ENCODE peak calls at places on chromosome 3, in four cellular contexts. W is HEK293T, E is IMR-90, H is HepG2. V is an unnamed sample.

GRCh38 chr3:178137206-178137605 is 399.0 kb upstream of the KCNMB2 start:
- DNase-seq in W (no peak), E (peak; percentile 10), H (no peak), V (no peak)

GRCh38 chr3:40920041-40920440 is 279.3 kb upstream of the CTNNB1 start:
- DNase-seq in H (no peak), E (no peak), W (no peak), V (peak; percentile 19)

GRCh38 chr3:20846792-20847191 is 660.8 kb upstream of the SGO1 start:
- DNase-seq in H (peak; percentile 24), E (no peak), W (no peak), V (no peak)

GRCh38 chr3:55189359-55189801 is 261.5 kb upstream of the LRTM1 start:
- DNase-seq in H (no peak), W (no peak), E (peak; percentile 78), V (no peak)

GRCh38 chr3:127536818-127537810 is 53.4 kb downstream of the TPRA1 start:
- DNase-seq in E (no peak), W (no peak), H (no peak), V (no peak)

GRCh38 chr3:63202529-63202928 is 75.6 kb upstream of the SYNPR start:
- DNase-seq in E (no peak), W (no peak), H (no peak), V (no peak)

GRCh38 chr3:156106721-156107373 is 13.5 kb upstream of the KCNAB1 start:
- DNase-seq in H (no peak), W (peak; percentile 22), E (no peak), V (no peak)

GRCh38 chr3:123053107-123053506 is 13.7 kb upstream of the PDIA5 start:
- DNase-seq in W (no peak), H (no peak), E (no peak), V (no peak)

GRCh38 chr3:167656821-167657220 is 3.1 kb upstream of the WDR49 start:
- DNase-seq in W (no peak), E (no peak), H (no peak), V (no peak)

GRCh38 chr3:9081201-9081818 is 118.0 kb upstream of the RAD18 start:
- DNase-seq in H (no peak), E (no peak), W (no peak), V (no peak)

GRCh38 chr3:136750209-136750921 is 1.8 kb downstream of the STAG1 start:
- DNase-seq in H (peak; percentile 9), W (no peak), E (no peak), V (no peak)

GRCh38 chr3:149781216-149781615 is 11.1 kb downstream of the ANKUB1 start:
- DNase-seq in W (no peak), E (no peak), H (no peak), V (no peak)

GRCh38 chr3:123818324-123818920 is 65.7 kb downstream of the MYLK start:
- DNase-seq in H (no peak), W (no peak), E (peak; percentile 33), V (no peak)

GRCh38 chr3:53161345-53161819 is 373 bp downstream of the PRKCD start:
- DNase-seq in H (no peak), W (peak; percentile 43), E (no peak), V (no peak)

GRCh38 chr3:12440927-12441326 is 43.4 kb upstream of the TSEN2 start:
- DNase-seq in E (peak; percentile 45), W (no peak), H (no peak), V (no peak)

GRCh38 chr3:133874344-133874743 is 21.3 kb downstream of the RAB6B start:
- DNase-seq in H (no peak), E (peak; percentile 10), W (no peak), V (no peak)

GRCh38 chr3:73493543-73494314 is 131.0 kb downstream of the PDZRN3 start:
- DNase-seq in E (peak; percentile 75), H (no peak), W (no peak), V (no peak)

GRCh38 chr3:126828306-126828705 is 124.3 kb downstream of the CHCHD6 start:
- DNase-seq in W (no peak), H (no peak), E (no peak), V (no peak)

GRCh38 chr3:24487325-24488242 is 7.1 kb downstream of the THRB start:
- DNase-seq in E (no peak), H (no peak), W (no peak), V (no peak)

GRCh38 chr3:24481193-24481592 is 13.5 kb downstream of the THRB start:
- DNase-seq in E (no peak), W (no peak), H (no peak), V (no peak)

GRCh38 chr3:24482306-24482705 is 12.3 kb downstream of the THRB start:
- DNase-seq in E (no peak), H (no peak), W (no peak), V (no peak)

GRCh38 chr3:24483873-24484272 is 10.8 kb downstream of the THRB start:
- DNase-seq in H (no peak), E (no peak), W (no peak), V (no peak)

GRCh38 chr3:24485511-24485910 is 9.1 kb downstream of the THRB start:
- DNase-seq in W (no peak), E (no peak), H (no peak), V (no peak)
- TF ChIP-seq BHLHE40 in W (no peak), E (no peak), H (no peak), V (no peak)

GRCh38 chr3:33061782-33062181 is 35.2 kb downstream of the GLB1 start:
- DNase-seq in H (no peak), E (peak; percentile 83), W (no peak), V (no peak)
- TF ChIP-seq BHLHE40 in H (no peak), E (no peak), W (no peak), V (no peak)

GRCh38 chr3:98010194-98010882 is 24.8 kb downstream of the GABRR3 start:
- DNase-seq in E (no peak), H (peak; percentile 96), W (no peak), V (no peak)
- TF ChIP-seq BHLHE40 in E (no peak), H (no peak), W (no peak), V (no peak)

DNA sequence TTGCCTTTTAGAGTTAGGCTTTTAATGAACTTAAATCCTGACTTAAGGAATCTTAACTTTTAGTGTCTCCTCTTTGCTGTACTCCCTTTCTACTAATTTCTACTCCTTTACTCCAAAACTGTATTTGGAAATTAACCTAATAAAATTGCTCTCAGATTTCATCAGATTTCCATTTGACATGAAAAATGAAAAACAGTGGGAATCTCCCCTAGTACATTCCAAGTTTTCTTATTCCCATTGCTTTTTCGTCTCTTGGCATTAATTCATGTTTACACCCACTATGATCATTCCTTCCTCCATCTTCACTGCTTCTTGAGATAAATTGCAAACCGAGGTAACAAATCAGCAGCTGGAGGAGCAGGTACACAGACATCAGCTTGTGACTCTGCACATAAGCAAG is 208.7 kb downstream of the VGLL3 start:
- DNase-seq in H (no peak), E (peak; percentile 42), W (no peak), V (no peak)
- TF ChIP-seq BHLHE40 in H (no peak), E (no peak), W (no peak), V (no peak)

DNA sequence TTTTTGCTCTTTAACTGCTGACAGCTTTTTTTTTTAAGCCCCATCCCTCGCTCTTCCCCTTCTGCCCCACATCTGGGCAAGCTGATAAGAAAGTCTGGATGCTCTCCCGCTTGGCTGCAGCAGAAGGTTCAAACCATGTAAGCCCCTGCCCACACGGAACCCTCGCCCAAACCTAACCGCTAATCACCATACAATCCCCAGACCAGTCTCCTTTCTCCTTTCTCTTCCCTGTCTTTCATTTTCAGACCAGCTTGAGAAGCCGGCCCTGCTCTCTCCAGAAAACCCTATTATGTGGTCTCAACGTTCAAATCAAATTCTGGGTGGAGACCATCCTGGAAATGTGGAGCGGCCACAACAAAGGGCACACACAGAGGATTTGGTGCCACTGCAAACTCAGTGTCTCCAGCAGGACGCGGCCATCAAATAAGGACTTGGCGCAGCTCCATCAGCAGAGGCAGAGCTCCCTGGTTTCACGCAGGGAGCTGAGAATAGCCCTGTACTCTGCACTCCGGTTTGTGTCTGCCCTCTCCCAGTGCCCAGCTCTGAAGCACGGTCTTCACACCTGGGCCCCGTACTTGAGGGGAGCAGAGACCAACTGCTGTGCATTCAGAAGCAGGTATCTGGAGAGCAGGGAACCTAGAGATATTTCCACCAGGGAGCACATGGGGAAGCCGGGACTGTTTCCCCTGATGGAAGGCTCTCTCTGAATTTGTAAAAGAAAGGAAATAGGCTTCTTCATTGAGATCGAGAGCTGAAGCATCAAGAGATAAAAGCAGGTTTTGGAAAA is 92.6 kb downstream of the XXYLT1 start:
- DNase-seq in W (no peak), H (no peak), E (no peak), V (no peak)
- TF ChIP-seq BHLHE40 in W (no peak), H (no peak), E (no peak), V (no peak)

DNA sequence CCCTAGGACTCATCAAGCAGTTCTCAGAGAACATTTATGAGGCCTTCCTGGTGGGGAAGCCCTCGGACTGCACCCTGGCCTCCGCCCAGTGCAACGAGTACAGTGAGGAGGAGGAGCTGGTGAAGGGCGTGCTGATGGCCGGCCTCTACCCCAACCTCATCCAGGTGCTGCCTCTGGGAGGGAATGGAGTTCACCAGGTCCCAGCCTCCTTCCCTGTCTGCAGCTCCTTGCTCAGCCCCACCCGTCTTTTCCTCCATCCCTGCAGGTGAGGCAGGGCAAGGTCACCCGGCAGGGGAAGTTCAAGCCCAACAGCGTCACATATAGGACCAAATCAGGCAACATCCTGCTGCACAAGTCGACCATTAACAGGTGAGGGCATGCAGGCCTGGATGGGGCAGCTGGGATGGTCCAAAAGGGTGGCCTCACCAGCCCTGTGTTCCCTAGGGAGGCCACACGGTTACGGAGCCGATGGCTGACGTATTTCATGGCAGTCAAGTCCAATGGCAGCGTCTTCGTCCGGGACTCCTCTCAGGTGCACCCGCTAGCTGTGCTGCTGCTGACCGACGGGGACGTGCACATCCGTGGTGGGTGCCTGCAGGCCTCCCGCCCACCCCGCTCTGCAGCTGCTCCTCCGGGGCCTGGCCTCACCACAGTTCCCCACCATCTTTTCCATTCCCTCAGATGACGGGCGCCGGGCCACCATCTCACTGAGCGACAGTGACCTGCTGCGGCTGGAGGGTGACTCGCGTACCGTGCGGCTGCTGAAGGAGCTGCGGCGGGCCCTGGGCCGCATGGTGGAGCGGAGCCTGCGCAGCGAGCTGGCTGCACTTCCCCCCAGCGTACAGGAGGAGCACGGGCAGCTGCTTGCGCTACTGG is 46.5 kb downstream of the DHX30 start:
- DNase-seq in H (no peak), W (no peak), E (no peak), V (no peak)
- TF ChIP-seq BHLHE40 in H (no peak), W (no peak), E (no peak), V (no peak)

GRCh38 chr3:141830508-141830907 is 45.9 kb upstream of the ATP1B3 start:
- DNase-seq in H (no peak), W (no peak), E (peak; percentile 6), V (no peak)
- TF ChIP-seq BHLHE40 in H (no peak), W (no peak), E (no peak), V (no peak)